ENCODE peak calls at places on chromosomes 1 and 21, in ten cellular contexts. O is right lobe of liver, L is heart left ventricle, N is body of pancreas, Z is IMR-90, W is GM12878, M is gastrocnemius medialis, Q is HepG2, E is upper lobe of left lung, X is HCT116. S is an unnamed sample. For H3K27me3, the result is how much of the 10 kb centered on the place peaks cover.

GRCh38 chr21:29306920-29307319 is 8.2 kb downstream of the BACH1 start:
- ATAC-seq in Z (no peak), O (no peak), L (no peak), X (no peak), Q (peak), E (no peak), M (no peak), W (peak), N (no peak), S (no peak)

GRCh38 chr1:237578540-237578939 is 312.2 kb downstream of the ZP4 start:
- ATAC-seq in M (no peak), O (no peak), L (no peak), W (no peak), Q (no peak), X (no peak), Z (no peak), N (no peak), E (no peak), S (no peak)

GRCh38 chr1:163531345-163531744 is 209.6 kb downstream of the NUF2 start:
- ATAC-seq in W (no peak), Q (no peak), Z (no peak), N (no peak), M (no peak), X (no peak), O (peak), L (no peak), E (no peak), S (no peak)

GRCh38 chr1:8239039-8239305 is 78.9 kb upstream of the SLC45A1 start:
- ATAC-seq in N (peak), E (peak), M (peak), Z (peak), W (no peak), O (peak), X (peak), L (peak), Q (peak), S (peak)

GRCh38 chr1:94798054-94798453 is 22.1 kb upstream of the SLC44A3 start:
- ATAC-seq in L (no peak), N (no peak), E (no peak), Z (no peak), Q (no peak), X (no peak), O (no peak), M (no peak), W (no peak), S (no peak)

GRCh38 chr1:153313288-153313687 is 536 bp upstream of the PGLYRP3 start:
- ATAC-seq in Q (no peak), E (no peak), L (no peak), X (no peak), N (no peak), O (no peak), M (no peak), Z (no peak), W (no peak), S (no peak)

GRCh38 chr21:14870841-14871126 is 194.0 kb downstream of the NRIP1 start:
- ATAC-seq in E (no peak), X (no peak), L (no peak), Q (no peak), N (no peak), Z (no peak), O (no peak), M (no peak), W (peak), S (no peak)

GRCh38 chr1:195030793-195031192 is 1577.4 kb downstream of the KCNT2 start:
- ATAC-seq in Z (no peak), Q (no peak), E (peak), X (no peak), M (no peak), W (no peak), L (no peak), N (no peak), O (peak), S (no peak)

GRCh38 chr1:109667452-109668122 is at the start of gene GSTM2:
- ATAC-seq in W (peak), X (peak), Q (peak), L (peak), M (peak), Z (peak), O (peak), E (peak), N (peak), S (peak)

GRCh38 chr1:109664671-109665070 is 3.2 kb upstream of the GSTM2 start:
- ATAC-seq in L (no peak), Z (no peak), Q (no peak), N (no peak), E (no peak), O (no peak), W (no peak), X (no peak), M (no peak), S (no peak)

GRCh38 chr1:109671067-109671466 is 3.2 kb downstream of the GSTM2 start:
- ATAC-seq in O (no peak), M (no peak), X (no peak), E (no peak), Q (no peak), N (no peak), W (no peak), Z (no peak), L (no peak), S (no peak)

GRCh38 chr1:109669246-109669948 is 1.5 kb downstream of the GSTM2 start:
- ATAC-seq in X (no peak), O (no peak), N (no peak), Q (no peak), W (no peak), Z (no peak), M (no peak), E (no peak), L (no peak), S (no peak)

DNA sequence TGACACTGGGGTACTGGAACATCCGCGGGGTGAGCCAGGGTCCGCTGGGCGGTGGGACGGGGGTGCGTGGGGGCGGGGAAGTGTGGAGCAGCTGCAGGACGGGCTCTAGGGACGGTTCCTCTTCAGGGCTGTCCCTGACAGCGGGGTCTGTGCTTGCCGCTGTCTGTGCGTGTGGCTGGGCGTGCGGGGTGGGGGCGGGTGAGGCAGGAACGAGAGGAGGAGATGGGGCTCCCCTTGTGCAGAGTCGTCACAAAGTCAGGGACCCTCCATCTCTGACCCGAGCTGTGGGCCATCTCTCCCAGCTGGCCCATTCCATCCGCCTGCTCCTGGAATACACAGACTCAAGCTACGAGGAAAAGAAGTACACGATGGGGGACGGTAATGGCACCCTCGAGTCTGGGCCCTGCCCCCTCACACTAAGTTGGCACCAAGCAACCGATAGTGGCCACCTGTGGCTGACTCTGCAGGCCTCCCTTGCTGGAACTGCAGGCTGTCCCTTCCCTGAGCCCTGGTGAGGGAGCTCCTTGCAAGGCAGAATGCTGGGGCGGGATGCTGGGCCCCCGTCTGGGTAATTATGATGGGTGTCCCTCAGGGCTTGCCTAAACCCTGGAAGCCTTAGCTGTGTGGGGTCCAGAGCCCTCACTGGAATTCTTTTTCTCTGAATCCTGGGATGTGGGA is 405 bp downstream of the GSTM2 start:
- ATAC-seq in Z (peak), O (peak), L (peak), E (no peak), N (peak), W (no peak), M (peak), Q (peak), X (no peak), S (no peak)
- H3K4me3 ChIP-seq in Z (peak), O (peak), L (peak), E (peak), N (peak), W (peak), M (peak), Q (peak), X (no peak), S (peak)

DNA sequence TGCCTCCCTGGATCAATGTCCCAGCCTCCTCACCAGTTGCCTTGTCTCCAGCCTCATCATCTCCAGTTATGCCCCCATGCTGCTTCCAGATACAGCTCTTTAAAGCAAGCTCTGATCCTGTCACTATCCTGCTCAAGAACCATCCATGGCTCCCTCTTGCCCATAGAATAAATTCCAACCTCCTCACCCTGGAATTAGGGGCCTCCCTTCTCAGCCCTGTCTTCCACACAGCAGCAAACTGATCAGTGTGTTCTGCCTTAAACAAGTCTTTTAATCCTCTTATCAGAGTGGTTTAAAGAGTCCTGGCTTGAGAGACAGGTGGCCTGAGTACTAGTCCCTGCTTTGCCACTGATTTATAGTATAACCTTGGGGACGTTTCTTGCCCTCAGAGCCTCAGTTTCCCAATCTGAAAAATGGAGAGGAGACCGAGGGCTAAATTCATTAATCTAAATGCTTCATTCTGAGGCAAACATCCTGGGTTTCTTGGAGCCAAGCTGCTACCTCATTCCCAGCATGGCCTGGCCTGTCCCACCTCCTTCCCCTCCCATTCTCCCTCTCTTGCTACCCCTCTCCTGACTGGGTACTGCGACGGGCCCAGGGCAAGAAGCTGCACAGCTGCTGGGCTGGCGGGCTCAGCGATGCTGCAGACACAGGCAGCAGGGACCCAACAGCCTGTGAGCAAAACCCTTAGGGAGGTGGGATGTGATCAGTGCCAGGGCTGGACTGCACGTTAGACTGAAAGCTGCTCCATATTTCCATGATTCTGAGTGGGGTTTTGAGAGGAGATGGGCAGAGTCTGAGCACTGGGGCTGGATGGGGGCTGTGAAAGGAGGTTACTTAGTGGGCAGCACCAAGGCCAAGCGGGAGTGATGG is 221.4 kb downstream of the PTPRU start:
- ATAC-seq in Q (no peak), M (no peak), L (no peak), W (no peak), O (no peak), N (no peak), E (no peak), Z (no peak), X (no peak), S (no peak)
- H3K27me3 ChIP-seq in Q (under half), M (under half), L (under half), W (under half), O (under half), N (under half), E (under half), Z (under half), X (under half), S (half or more)

GRCh38 chr1:207799989-207800648 is 48.3 kb downstream of the CD46 start:
- ATAC-seq in W (peak), M (no peak), O (no peak), X (no peak), Q (no peak), Z (no peak), N (no peak), E (no peak), L (no peak), S (no peak)
- TF ChIP-seq POLR2A in W (peak), M (no peak), O (no peak), X (no peak), Q (no peak), Z (no peak), N (no peak), E (no peak), L (no peak), S (no peak)

GRCh38 chr1:110408488-110408887 is 994 bp upstream of the LAMTOR5 start:
- ATAC-seq in N (no peak), W (no peak), X (no peak), E (no peak), O (no peak), M (no peak), L (no peak), Z (no peak), Q (no peak), S (no peak)
- H3K4me3 ChIP-seq in N (no peak), W (peak), X (peak), E (peak), O (no peak), M (peak), L (peak), Z (no peak), Q (peak), S (no peak)

DNA sequence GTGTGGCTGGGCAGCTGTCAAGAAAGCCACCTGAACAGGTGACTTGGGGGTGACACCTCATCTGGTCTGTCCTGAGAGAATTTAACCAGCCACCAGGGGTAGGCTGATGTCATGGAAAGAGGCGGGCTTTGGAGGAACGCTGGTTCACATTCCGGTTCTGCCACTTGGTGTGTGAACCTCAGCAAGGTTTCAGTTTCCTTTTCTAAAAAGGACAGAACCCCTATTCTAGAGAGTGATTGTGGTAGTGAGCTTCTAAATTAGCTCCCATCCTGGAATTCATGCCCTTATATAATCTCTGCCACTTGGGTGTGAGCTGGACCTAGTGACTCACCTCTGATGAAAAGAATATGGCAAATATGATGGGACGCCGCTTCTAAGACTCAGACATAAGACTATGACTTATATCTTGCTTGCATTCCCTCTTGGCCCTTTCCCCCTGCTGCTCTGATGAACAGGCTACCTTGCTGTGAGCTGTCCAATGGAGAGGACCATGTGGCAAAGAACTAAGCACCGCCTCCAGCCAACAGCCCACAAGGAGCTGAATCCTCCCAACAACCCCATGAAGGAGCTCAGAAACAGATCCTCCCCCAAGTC is 332.1 kb downstream of the RRAGC start:
- ATAC-seq in W (peak), Q (no peak), M (no peak), L (no peak), E (peak), Z (no peak), O (no peak), X (peak), N (peak), S (no peak)
- H3K27me3 ChIP-seq in W (under half), Q (under half), M (under half), L (under half), E (under half), Z (under half), O (under half), X (under half), N (under half), S (half or more)

GRCh38 chr1:32200226-32201010 is at the start of gene CCDC28B:
- ATAC-seq in L (peak), M (peak), E (peak), N (peak), X (peak), Z (peak), Q (peak), O (peak), W (peak), S (peak)
- TF ChIP-seq POLR2A in L (no peak), M (peak), E (peak), N (no peak), X (no peak), Z (peak), Q (no peak), O (no peak), W (peak), S (no peak)

S was measured in gastroesophageal sphincter.